ENCODE peak calls at places on chromosomes 5 and 9, in seven cellular contexts. One of them, this sample, is unnamed.

GRCh38 chr9:21102311-21102710 is 24.6 kb upstream of the IFNB1 start:
- DNase-seq in AG10803: peak
- DNase-seq in HCT116: no peak
- DNase-seq in ascending aorta: no peak
- DNase-seq in mucosa of descending colon: no peak
- DNase-seq in GM12864: no peak
- DNase-seq in cardiac muscle cell: no peak
- DNase-seq in this sample: no peak

GRCh38 chr5:13740471-13740870 is 204.0 kb downstream of the DNAH5 start:
- DNase-seq in GM12864: no peak
- DNase-seq in cardiac muscle cell: no peak
- DNase-seq in AG10803: no peak
- DNase-seq in ascending aorta: no peak
- DNase-seq in mucosa of descending colon: no peak
- DNase-seq in HCT116: no peak
- DNase-seq in this sample: no peak

GRCh38 chr5:130237721-130238120 is 333.5 kb downstream of the CHSY3 start:
- DNase-seq in HCT116: no peak
- DNase-seq in GM12864: no peak
- DNase-seq in AG10803: no peak
- DNase-seq in cardiac muscle cell: no peak
- DNase-seq in mucosa of descending colon: no peak
- DNase-seq in ascending aorta: no peak
- DNase-seq in this sample: no peak

GRCh38 chr9:95552814-95553546 is 36.2 kb upstream of the PTCH1 start:
- DNase-seq in GM12864: no peak
- DNase-seq in mucosa of descending colon: no peak
- DNase-seq in cardiac muscle cell: peak
- DNase-seq in ascending aorta: no peak
- DNase-seq in HCT116: no peak
- DNase-seq in AG10803: no peak
- DNase-seq in this sample: peak

GRCh38 chr9:117704024-117704575 is at the start of gene TLR4:
- DNase-seq in ascending aorta: peak
- DNase-seq in HCT116: no peak
- DNase-seq in AG10803: peak
- DNase-seq in cardiac muscle cell: peak
- DNase-seq in mucosa of descending colon: peak
- DNase-seq in GM12864: peak
- DNase-seq in this sample: no peak

GRCh38 chr9:80555782-80556325 is 984.1 kb downstream of the TLE4 start:
- DNase-seq in cardiac muscle cell: peak
- DNase-seq in mucosa of descending colon: no peak
- DNase-seq in AG10803: no peak
- DNase-seq in ascending aorta: no peak
- DNase-seq in GM12864: no peak
- DNase-seq in HCT116: no peak
- DNase-seq in this sample: no peak

GRCh38 chr5:66477591-66477990 is 118.6 kb upstream of the MAST4 start:
- DNase-seq in mucosa of descending colon: no peak
- DNase-seq in GM12864: no peak
- DNase-seq in ascending aorta: no peak
- DNase-seq in AG10803: no peak
- DNase-seq in HCT116: no peak
- DNase-seq in cardiac muscle cell: peak
- DNase-seq in this sample: no peak

GRCh38 chr9:36779582-36779981 is 206.9 kb downstream of the MELK start:
- DNase-seq in ascending aorta: no peak
- DNase-seq in AG10803: no peak
- DNase-seq in HCT116: no peak
- DNase-seq in mucosa of descending colon: no peak
- DNase-seq in cardiac muscle cell: peak
- DNase-seq in GM12864: no peak
- DNase-seq in this sample: no peak

GRCh38 chr5:31280210-31280609 is 86.7 kb downstream of the CDH6 start:
- DNase-seq in mucosa of descending colon: no peak
- DNase-seq in cardiac muscle cell: no peak
- DNase-seq in ascending aorta: no peak
- DNase-seq in AG10803: no peak
- DNase-seq in HCT116: no peak
- DNase-seq in GM12864: no peak
- DNase-seq in this sample: no peak

GRCh38 chr9:135989722-135990467 is 28.7 kb upstream of the UBAC1 start:
- DNase-seq in AG10803: no peak
- DNase-seq in GM12864: no peak
- DNase-seq in HCT116: no peak
- DNase-seq in ascending aorta: no peak
- DNase-seq in mucosa of descending colon: no peak
- DNase-seq in cardiac muscle cell: no peak
- DNase-seq in this sample: no peak

GRCh38 chr5:20554001-20554400 is 566.0 kb upstream of the CDH18 start:
- DNase-seq in GM12864: no peak
- DNase-seq in HCT116: no peak
- DNase-seq in cardiac muscle cell: peak
- DNase-seq in ascending aorta: no peak
- DNase-seq in mucosa of descending colon: no peak
- DNase-seq in AG10803: no peak
- DNase-seq in this sample: no peak

GRCh38 chr5:14143843-14144585 is 872 bp downstream of the TRIO start:
- DNase-seq in HCT116: no peak
- DNase-seq in mucosa of descending colon: peak
- DNase-seq in cardiac muscle cell: peak
- DNase-seq in AG10803: peak
- DNase-seq in GM12864: no peak
- DNase-seq in ascending aorta: no peak
- DNase-seq in this sample: peak

GRCh38 chr9:99660191-99660636 is 161.5 kb upstream of the NR4A3 start:
- DNase-seq in AG10803: no peak
- DNase-seq in cardiac muscle cell: no peak
- DNase-seq in GM12864: peak
- DNase-seq in ascending aorta: no peak
- DNase-seq in mucosa of descending colon: no peak
- DNase-seq in HCT116: no peak
- DNase-seq in this sample: no peak

GRCh38 chr5:172910828-172911627 is 48.2 kb upstream of the RPL26L1 start:
- DNase-seq in AG10803: peak
- DNase-seq in mucosa of descending colon: peak
- DNase-seq in GM12864: no peak
- DNase-seq in cardiac muscle cell: peak
- DNase-seq in HCT116: peak
- DNase-seq in ascending aorta: peak
- DNase-seq in this sample: peak

GRCh38 chr5:55903121-55903701 is 52.1 kb downstream of the IL31RA start:
- DNase-seq in mucosa of descending colon: no peak
- DNase-seq in GM12864: peak
- DNase-seq in cardiac muscle cell: peak
- DNase-seq in ascending aorta: no peak
- DNase-seq in AG10803: no peak
- DNase-seq in HCT116: no peak
- DNase-seq in this sample: no peak

GRCh38 chr5:133120156-133120750 is 68.4 kb downstream of the HSPA4 start:
- DNase-seq in GM12864: no peak
- DNase-seq in ascending aorta: no peak
- DNase-seq in AG10803: no peak
- DNase-seq in cardiac muscle cell: no peak
- DNase-seq in mucosa of descending colon: no peak
- DNase-seq in HCT116: no peak
- DNase-seq in this sample: no peak

GRCh38 chr5:76763136-76763535 is 47.2 kb downstream of the F2R start:
- DNase-seq in GM12864: no peak
- DNase-seq in AG10803: no peak
- DNase-seq in ascending aorta: no peak
- DNase-seq in HCT116: no peak
- DNase-seq in mucosa of descending colon: no peak
- DNase-seq in cardiac muscle cell: no peak
- DNase-seq in this sample: no peak

GRCh38 chr5:156951354-156951753 is 11.7 kb downstream of the TIMD4 start:
- DNase-seq in HCT116: no peak
- DNase-seq in AG10803: no peak
- DNase-seq in ascending aorta: no peak
- DNase-seq in GM12864: no peak
- DNase-seq in cardiac muscle cell: no peak
- DNase-seq in mucosa of descending colon: no peak
- DNase-seq in this sample: no peak

GRCh38 chr9:87503970-87504369 is 6.3 kb downstream of the DAPK1 start:
- DNase-seq in mucosa of descending colon: no peak
- DNase-seq in GM12864: no peak
- DNase-seq in AG10803: no peak
- DNase-seq in cardiac muscle cell: no peak
- DNase-seq in HCT116: no peak
- DNase-seq in ascending aorta: no peak
- DNase-seq in this sample: no peak

GRCh38 chr9:70496244-70496643 is 81.8 kb upstream of the KLF9 start:
- DNase-seq in AG10803: no peak
- DNase-seq in ascending aorta: no peak
- DNase-seq in GM12864: no peak
- DNase-seq in mucosa of descending colon: no peak
- DNase-seq in cardiac muscle cell: no peak
- DNase-seq in HCT116: no peak
- DNase-seq in this sample: no peak

GRCh38 chr9:81879501-81879916 is 48.7 kb upstream of the SPATA31D4 start:
- DNase-seq in ascending aorta: no peak
- DNase-seq in AG10803: no peak
- DNase-seq in cardiac muscle cell: no peak
- DNase-seq in mucosa of descending colon: no peak
- DNase-seq in GM12864: no peak
- DNase-seq in HCT116: no peak
- DNase-seq in this sample: no peak

DNA sequence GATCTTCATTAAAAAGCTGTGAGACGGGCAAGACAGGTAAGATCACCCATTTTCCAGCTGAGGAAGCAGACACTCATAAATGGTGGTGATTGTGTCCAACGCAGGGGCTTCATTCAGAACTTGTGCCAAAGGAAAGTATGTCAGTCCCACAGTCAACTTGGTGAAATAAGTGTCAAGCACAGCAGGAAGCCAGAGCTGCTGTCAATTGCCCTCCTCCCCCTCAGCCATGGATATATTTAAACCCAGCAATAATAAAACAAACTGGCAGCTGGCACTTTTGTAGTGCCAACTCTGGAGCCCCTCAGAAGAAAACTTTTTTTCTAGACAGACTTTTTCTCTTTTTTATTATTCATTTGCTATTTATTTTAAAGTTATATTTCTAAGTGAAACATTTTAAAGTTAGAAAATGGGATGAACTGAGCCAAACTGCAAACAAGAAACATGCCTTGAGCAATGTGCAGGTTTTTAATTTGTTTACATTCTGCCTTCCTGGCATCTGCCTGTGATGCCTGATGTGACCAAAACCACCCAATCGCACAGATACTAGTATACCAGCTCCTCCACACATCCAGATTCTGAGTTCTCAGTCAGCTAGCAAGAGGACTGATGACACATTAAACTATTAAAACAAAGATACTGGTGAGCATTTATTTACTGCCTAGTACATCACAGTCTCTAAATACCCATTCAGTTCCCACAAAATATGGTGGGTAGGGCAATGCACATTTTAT is 17.0 kb downstream of the DMAC1 start:
- DNase-seq in mucosa of descending colon: no peak
- DNase-seq in ascending aorta: no peak
- DNase-seq in GM12864: no peak
- DNase-seq in HCT116: no peak
- DNase-seq in AG10803: peak
- DNase-seq in cardiac muscle cell: no peak
- DNase-seq in this sample: no peak
- H3K4me3 ChIP-seq in mucosa of descending colon: no peak
- H3K4me3 ChIP-seq in ascending aorta: no peak
- H3K4me3 ChIP-seq in GM12864: no peak
- H3K4me3 ChIP-seq in HCT116: no peak
- H3K4me3 ChIP-seq in AG10803: no peak
- H3K4me3 ChIP-seq in cardiac muscle cell: no peak
- H3K4me3 ChIP-seq in this sample: no peak

GRCh38 chr5:94113087-94113486 is 371.7 kb upstream of the POU5F2 start:
- DNase-seq in ascending aorta: no peak
- DNase-seq in GM12864: no peak
- DNase-seq in HCT116: no peak
- DNase-seq in AG10803: no peak
- DNase-seq in mucosa of descending colon: no peak
- DNase-seq in cardiac muscle cell: no peak
- DNase-seq in this sample: no peak

GRCh38 chr5:94111209-94112004 is 370.0 kb upstream of the POU5F2 start:
- DNase-seq in HCT116: peak
- DNase-seq in GM12864: peak
- DNase-seq in ascending aorta: peak
- DNase-seq in AG10803: peak
- DNase-seq in mucosa of descending colon: peak
- DNase-seq in cardiac muscle cell: peak
- DNase-seq in this sample: peak
- TF ChIP-seq CTCF in HCT116: no peak
- TF ChIP-seq CTCF in GM12864: no peak
- TF ChIP-seq CTCF in ascending aorta: peak
- TF ChIP-seq CTCF in AG10803: peak
- TF ChIP-seq CTCF in mucosa of descending colon: no peak
- TF ChIP-seq CTCF in cardiac muscle cell: peak
- TF ChIP-seq CTCF in this sample: peak

DNA sequence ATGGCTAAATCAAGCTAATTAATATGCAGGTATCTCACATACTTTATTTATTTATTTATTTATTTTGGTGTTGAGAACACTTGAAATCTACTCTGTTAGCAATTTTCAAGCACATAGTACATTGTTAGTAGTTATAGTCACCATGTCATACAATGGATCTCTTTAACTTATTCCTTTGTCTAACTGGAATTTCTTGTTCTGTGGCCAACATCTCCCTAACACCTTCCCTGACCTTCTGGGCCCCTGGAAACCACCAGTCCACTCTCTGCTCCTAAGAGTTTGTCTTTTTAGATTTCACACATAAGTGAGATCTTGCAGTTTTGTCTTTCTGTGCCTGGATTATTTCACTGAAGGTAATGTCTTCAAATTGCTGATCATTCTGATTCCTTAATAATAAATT is 229.1 kb downstream of the SEMA5A start:
- DNase-seq in GM12864: no peak
- DNase-seq in HCT116: no peak
- DNase-seq in ascending aorta: no peak
- DNase-seq in mucosa of descending colon: no peak
- DNase-seq in AG10803: no peak
- DNase-seq in cardiac muscle cell: no peak
- DNase-seq in this sample: no peak
- H3K4me3 ChIP-seq in GM12864: no peak
- H3K4me3 ChIP-seq in HCT116: no peak
- H3K4me3 ChIP-seq in ascending aorta: no peak
- H3K4me3 ChIP-seq in mucosa of descending colon: no peak
- H3K4me3 ChIP-seq in AG10803: no peak
- H3K4me3 ChIP-seq in cardiac muscle cell: no peak
- H3K4me3 ChIP-seq in this sample: no peak

DNA sequence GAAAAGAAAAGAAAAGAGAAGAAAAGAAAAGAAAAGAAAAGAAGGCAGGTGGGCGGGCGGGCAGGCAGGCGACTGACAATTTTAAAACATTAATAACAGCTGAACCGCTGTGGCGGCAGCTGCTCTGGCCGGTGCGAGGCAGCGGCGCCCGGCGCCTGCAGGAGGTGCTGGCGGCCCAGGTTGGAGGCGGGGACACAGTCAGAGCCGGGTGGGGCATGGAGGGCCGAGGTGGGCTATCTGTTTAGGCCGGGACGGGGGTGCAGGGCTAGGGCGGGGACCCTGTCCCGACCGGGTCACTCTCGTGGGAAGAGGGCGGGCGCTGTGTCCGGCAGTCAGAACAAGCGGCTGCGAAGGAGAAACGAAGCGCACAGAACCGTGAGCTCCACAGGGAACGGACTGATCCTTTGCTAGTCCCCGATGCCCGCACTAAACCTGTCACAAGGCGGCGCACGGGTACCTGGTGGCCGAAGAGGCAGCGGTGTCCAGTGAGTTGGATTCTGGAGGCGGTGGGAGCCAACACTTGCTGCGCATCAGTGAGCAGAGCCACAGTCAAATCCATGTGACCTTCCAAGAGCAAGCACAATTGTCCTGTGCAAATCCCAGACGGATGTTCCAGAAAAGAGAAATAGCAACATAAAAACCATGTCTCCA is 13.6 kb upstream of the ALDOB start:
- DNase-seq in cardiac muscle cell: peak
- DNase-seq in GM12864: no peak
- DNase-seq in AG10803: peak
- DNase-seq in ascending aorta: no peak
- DNase-seq in mucosa of descending colon: peak
- DNase-seq in HCT116: peak
- DNase-seq in this sample: peak
- TF ChIP-seq CTCF in cardiac muscle cell: peak
- TF ChIP-seq CTCF in GM12864: peak
- TF ChIP-seq CTCF in AG10803: peak
- TF ChIP-seq CTCF in ascending aorta: peak
- TF ChIP-seq CTCF in mucosa of descending colon: peak
- TF ChIP-seq CTCF in HCT116: peak
- TF ChIP-seq CTCF in this sample: peak